ENCODE peak calls at places on chromosomes 12 and 14, in eight cellular contexts. B is A549, C is K562, X is stomach, W is H1, G is ovary, K is sigmoid colon, N is HepG2. Z is an unnamed sample.

GRCh38 chr14:95452176-95452889 is 64.1 kb downstream of the SYNE3 start:
- DNase-seq in B (peak; percentile 60), C (peak; percentile 21), X (no peak), W (peak; percentile 60), G (no peak), K (no peak), N (peak; percentile 51), Z (peak; percentile 77)

GRCh38 chr14:64682173-64682710 is 22.0 kb upstream of the PLEKHG3 start:
- DNase-seq in B (no peak), C (no peak), X (peak; percentile 81), W (peak; percentile 57), G (peak; percentile 79), K (peak; percentile 88), N (no peak), Z (no peak)

GRCh38 chr12:123085730-123086487 is 65.0 kb downstream of the PITPNM2 start:
- DNase-seq in B (peak; percentile 96), C (no peak), X (peak; percentile 68), W (no peak), G (no peak), K (no peak), N (peak; percentile 68), Z (peak; percentile 75)

GRCh38 chr12:83472772-83473171 is 786.1 kb downstream of the TMTC2 start:
- DNase-seq in B (no peak), C (no peak), X (no peak), W (no peak), G (no peak), K (no peak), N (no peak), Z (no peak)

GRCh38 chr12:57753938-57754337 is 965 bp upstream of the MARCHF9 start:
- DNase-seq in B (no peak), C (peak; percentile 68), X (no peak), W (no peak), G (no peak), K (no peak), N (no peak), Z (no peak)

GRCh38 chr14:35044939-35045797 is 904 bp upstream of the FAM177A1 start:
- DNase-seq in B (no peak), C (no peak), X (no peak), W (no peak), G (no peak), K (no peak), N (no peak), Z (no peak)

GRCh38 chr12:1593232-1594044 is 943 bp downstream of the FBXL14 start:
- DNase-seq in B (no peak), C (peak; percentile 46), X (peak; percentile 68), W (peak; percentile 75), G (peak; percentile 65), K (peak; percentile 78), N (no peak), Z (peak; percentile 91)

GRCh38 chr12:57767317-57767716 is 439 bp upstream of the CYP27B1 start:
- DNase-seq in B (no peak), C (no peak), X (no peak), W (no peak), G (no peak), K (no peak), N (no peak), Z (no peak)

GRCh38 chr14:25340882-25341281 is 290.9 kb upstream of the STXBP6 start:
- DNase-seq in B (no peak), C (no peak), X (no peak), W (no peak), G (no peak), K (no peak), N (no peak), Z (no peak)

GRCh38 chr12:59579616-59580015 is 16.2 kb upstream of the SLC16A7 start:
- DNase-seq in B (no peak), C (no peak), X (no peak), W (no peak), G (no peak), K (no peak), N (no peak), Z (no peak)

GRCh38 chr12:14554281-14555008 is 13.2 kb downstream of the PLBD1 start:
- DNase-seq in B (no peak), C (peak; percentile 44), X (peak; percentile 92), W (no peak), G (no peak), K (peak; percentile 87), N (no peak), Z (no peak)

GRCh38 chr14:31270196-31270772 is 62.7 kb upstream of the HECTD1 start:
- DNase-seq in B (no peak), C (peak; percentile 40), X (no peak), W (peak; percentile 51), G (no peak), K (no peak), N (peak; percentile 77), Z (no peak)

DNA sequence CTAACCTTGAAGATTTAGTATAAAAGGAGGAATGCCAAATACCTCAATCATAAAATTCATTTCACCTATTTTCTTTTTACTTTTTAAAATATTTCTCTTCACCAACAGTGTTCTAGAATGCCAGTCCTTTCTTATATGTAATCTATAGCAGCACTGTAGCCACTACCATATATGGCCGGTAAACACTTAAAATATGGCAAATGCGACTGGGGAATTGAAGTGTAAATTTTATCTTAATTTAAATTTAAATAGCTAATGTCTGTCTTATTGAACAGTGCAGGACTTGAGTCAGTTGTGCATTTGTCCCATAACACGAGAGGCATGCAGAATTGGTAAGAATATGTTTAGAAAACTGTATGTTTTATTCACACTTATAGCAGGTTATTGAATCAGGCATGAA is 50.1 kb downstream of the WASHC4 start:
- DNase-seq in B (no peak), C (no peak), X (no peak), W (no peak), G (no peak), K (no peak), N (no peak), Z (no peak)
- TF ChIP-seq POLR2A in B (no peak), C (no peak), X (no peak), W (no peak), G (no peak), K (no peak), N (no peak), Z (no peak)

DNA sequence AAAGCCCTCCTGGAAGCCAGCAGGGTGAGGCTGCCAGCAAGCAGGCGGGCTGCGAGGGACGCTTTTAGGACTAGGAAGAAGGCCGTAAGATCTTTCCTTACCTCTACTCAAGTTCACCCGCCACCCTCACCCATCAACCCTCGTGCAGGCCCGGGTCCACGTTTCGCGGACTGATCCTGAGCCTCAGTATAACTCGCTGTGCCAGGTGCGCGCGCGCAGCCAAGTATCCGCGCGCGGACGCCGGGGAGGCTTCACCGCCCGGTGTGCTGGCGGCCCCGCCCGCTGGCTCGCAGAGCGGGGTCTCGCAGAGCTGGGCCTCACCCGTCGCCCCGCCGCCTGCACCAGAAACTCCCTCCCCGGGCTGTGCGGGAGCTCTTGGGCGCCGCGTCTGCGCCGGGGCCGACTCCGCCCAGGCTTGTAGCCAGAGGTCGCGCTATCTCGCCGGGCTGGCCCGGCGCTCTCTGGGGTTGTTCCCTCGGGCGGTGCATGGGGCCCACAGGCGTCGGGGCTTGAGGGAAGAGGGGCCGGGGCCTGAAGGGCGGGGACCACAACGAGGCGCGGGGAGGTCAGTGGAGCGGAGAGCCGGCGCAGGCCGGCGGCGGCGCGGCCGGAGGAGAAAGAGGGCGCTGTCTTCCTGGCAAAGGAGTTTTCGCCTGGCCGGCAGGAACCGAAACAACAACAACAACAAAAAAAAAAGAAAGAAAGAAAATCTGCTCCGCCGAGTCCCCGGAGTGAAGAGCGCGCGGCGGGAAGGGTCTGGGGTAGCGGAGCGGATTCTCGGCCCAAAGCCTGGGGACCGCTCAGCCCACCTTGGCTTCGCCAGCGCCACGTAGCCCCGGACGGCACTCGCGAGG is 7.7 kb upstream of the SIX1 start:
- DNase-seq in B (peak; percentile 43), C (peak; percentile 10), X (peak; percentile 59), W (peak; percentile 87), G (peak; percentile 57), K (no peak), N (peak; percentile 58), Z (peak; percentile 29)
- H3K4me1 ChIP-seq in B (peaks cover 15% of the 10 kb centered on the region), C (peaks cover 20% of the 10 kb centered on the region), X (peaks cover 35% of the 10 kb centered on the region), W (peaks cover 17% of the 10 kb centered on the region), G (peaks cover 4% of the 10 kb centered on the region), K (no peaks in the 10 kb centered on the region), N (peaks cover 56% of the 10 kb centered on the region), Z (peaks cover 23% of the 10 kb centered on the region)

GRCh38 chr14:103966631-103967030 is 24.3 kb upstream of the RD3L start:
- DNase-seq in B (no peak), C (no peak), X (no peak), W (no peak), G (no peak), K (no peak), N (no peak), Z (no peak)

GRCh38 chr14:103960457-103960856 is 18.1 kb upstream of the RD3L start:
- DNase-seq in B (no peak), C (no peak), X (no peak), W (no peak), G (no peak), K (no peak), N (no peak), Z (no peak)

DNA sequence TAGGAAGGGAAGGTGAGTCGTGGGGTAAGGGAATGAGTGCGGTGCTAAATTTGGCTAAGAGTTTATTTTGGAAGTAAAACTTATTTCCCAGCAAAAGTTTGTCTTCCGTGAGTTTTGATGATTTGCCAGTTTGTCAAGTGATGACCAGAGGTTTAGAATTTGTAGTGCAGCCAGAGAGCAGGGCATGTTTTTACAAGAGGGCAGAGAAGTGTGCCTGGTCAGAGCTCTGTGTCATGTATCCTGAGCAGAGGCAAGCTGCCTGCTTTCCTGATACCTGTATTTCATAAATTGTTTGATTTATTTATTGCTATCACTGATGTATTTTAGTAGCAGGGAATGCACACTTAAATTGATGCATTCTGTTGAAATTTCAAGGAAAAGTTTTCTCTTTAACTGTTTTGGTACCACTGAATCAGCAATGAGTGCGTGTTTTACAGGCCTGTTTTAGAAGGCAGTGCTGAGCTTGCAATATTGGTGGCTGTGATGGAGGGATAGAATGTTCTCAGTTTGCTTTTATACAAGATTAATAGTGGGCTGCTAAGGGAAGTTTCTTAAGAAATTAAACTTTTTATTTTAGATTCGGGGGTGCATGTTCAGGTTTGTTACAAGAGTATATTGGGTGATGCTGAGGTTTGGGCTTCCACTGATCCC is 19.7 kb upstream of the RD3L start:
- DNase-seq in B (no peak), C (no peak), X (no peak), W (no peak), G (no peak), K (no peak), N (no peak), Z (no peak)
- TF ChIP-seq EP300 in B (no peak), C (no peak), X (no peak), W (no peak), G (no peak), K (no peak), N (no peak), Z (no peak)

GRCh38 chr12:131152587-131152986 is 198.9 kb downstream of the ADGRD1 start:
- DNase-seq in B (no peak), C (no peak), X (no peak), W (no peak), G (no peak), K (no peak), N (no peak), Z (peak; percentile 36)
- TF ChIP-seq POLR2A in B (no peak), C (no peak), X (no peak), W (no peak), G (no peak), K (no peak), N (no peak), Z (no peak)

DNA sequence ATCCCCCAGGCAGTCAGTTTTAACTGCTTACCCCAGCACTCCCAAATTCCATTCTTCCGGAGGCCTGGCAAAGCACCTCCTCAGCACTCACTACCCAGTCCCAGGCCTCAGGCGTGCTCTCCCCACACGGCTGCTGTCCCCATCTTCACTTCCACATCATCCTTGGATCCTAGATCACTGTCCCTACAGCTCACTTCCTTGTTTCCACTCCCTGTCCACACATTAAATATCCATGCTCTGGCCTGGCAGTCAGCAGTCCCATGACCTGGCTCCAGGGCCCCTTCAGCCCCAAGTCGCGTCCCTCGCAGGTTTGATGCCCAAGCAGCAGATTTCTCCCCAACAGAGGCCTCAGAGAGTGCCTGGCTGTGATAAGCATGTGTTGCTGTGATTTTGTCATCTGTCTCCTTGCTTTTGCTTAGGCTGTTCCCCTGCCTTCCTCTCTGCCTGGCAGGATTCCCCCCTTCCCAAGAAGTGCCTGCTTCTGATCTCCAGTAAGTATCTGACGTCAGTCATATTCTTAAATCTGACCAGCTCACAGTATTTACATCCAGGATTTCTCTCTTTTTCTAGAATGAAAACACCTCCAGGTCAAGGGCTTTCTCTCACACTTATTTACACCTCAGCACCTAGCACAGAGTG is 241.7 kb downstream of the ZFP36L1 start:
- DNase-seq in B (no peak), C (no peak), X (no peak), W (peak; percentile 42), G (no peak), K (no peak), N (no peak), Z (peak; percentile 23)
- H3K4me1 ChIP-seq in B (peaks cover 84% of the 10 kb centered on the region), C (no peaks in the 10 kb centered on the region), X (peaks cover 51% of the 10 kb centered on the region), W (peaks cover 23% of the 10 kb centered on the region), G (peaks cover 38% of the 10 kb centered on the region), K (no peaks in the 10 kb centered on the region), N (peaks cover 26% of the 10 kb centered on the region), Z (peaks cover 56% of the 10 kb centered on the region)

Z was measured in upper lobe of left lung.